ENCODE peak calls at places on chromosomes 5 and 9, in six cellular contexts. X, D, V, O, E and S are unnamed samples.

GRCh38 chr5:134511796-134512660 is 13.4 kb upstream of the JADE2 start:
- DNase-seq in V (no peak), X (no peak), O (peak), D (peak), E (no peak), S (no peak)

GRCh38 chr9:123725389-123725788 is 204.5 kb downstream of the DENND1A start:
- DNase-seq in D (no peak), X (no peak), E (no peak), V (no peak), O (no peak), S (no peak)

GRCh38 chr5:180649297-180650039 is at the start of gene FLT4:
- DNase-seq in E (no peak), D (no peak), O (no peak), X (no peak), V (no peak), S (no peak)

GRCh38 chr5:1538276-1538675 is 14.5 kb upstream of the LPCAT1 start:
- DNase-seq in V (no peak), D (no peak), O (no peak), X (no peak), E (no peak), S (no peak)

GRCh38 chr5:123098767-123099513 is 9.9 kb downstream of the PRDM6 start:
- DNase-seq in O (no peak), E (no peak), D (peak), X (no peak), V (no peak), S (no peak)

GRCh38 chr5:5420251-5420650 is 2.2 kb upstream of the ICE1 start:
- DNase-seq in X (no peak), O (no peak), V (no peak), D (no peak), E (no peak), S (no peak)

GRCh38 chr9:4237748-4238511 is 61.9 kb downstream of the GLIS3 start:
- DNase-seq in E (no peak), O (no peak), D (no peak), X (no peak), V (no peak), S (no peak)

GRCh38 chr9:91117474-91117891 is 244.2 kb downstream of the AUH start:
- DNase-seq in D (no peak), V (no peak), O (no peak), E (no peak), X (no peak), S (no peak)

GRCh38 chr5:14416709-14417108 is 164.9 kb upstream of the OTULINL start:
- DNase-seq in V (no peak), O (no peak), E (no peak), X (no peak), D (no peak), S (no peak)

GRCh38 chr5:166845044-166845443 is 1446.4 kb upstream of the WWC1 start:
- DNase-seq in D (peak), X (no peak), O (peak), V (no peak), E (no peak), S (no peak)

GRCh38 chr5:132498152-132498551 is 7.6 kb upstream of the IRF1 start:
- DNase-seq in D (peak), V (no peak), E (no peak), O (no peak), X (no peak), S (no peak)

GRCh38 chr5:141422742-141423291 is 2.0 kb downstream of the PCDHGA11 start:
- DNase-seq in X (no peak), D (no peak), E (no peak), O (no peak), V (no peak), S (no peak)

GRCh38 chr5:125372694-125373621 is 626.5 kb upstream of the ZNF608 start:
- DNase-seq in E (peak), V (no peak), O (no peak), X (peak), D (no peak), S (peak)

GRCh38 chr9:131980267-131980916 is 99.3 kb downstream of the MED27 start:
- DNase-seq in V (no peak), E (no peak), O (no peak), D (no peak), X (no peak), S (no peak)

GRCh38 chr9:38215465-38215864 is 146.4 kb upstream of the SHB start:
- DNase-seq in D (no peak), X (no peak), E (no peak), V (no peak), O (no peak), S (no peak)

GRCh38 chr5:167783145-167783817 is 508.2 kb upstream of the WWC1 start:
- DNase-seq in D (peak), X (no peak), E (no peak), O (no peak), V (no peak), S (no peak)

GRCh38 chr5:111779260-111780254 is 22.6 kb upstream of the NREP start:
- DNase-seq in E (no peak), V (no peak), O (no peak), X (peak), D (no peak), S (no peak)

GRCh38 chr9:136945333-136946227 is 537 bp downstream of the C8G start:
- DNase-seq in E (no peak), O (no peak), V (no peak), D (no peak), X (no peak), S (no peak)

GRCh38 chr5:10377081-10377480 is 23.6 kb downstream of the MARCHF6 start:
- DNase-seq in D (no peak), V (no peak), O (no peak), X (no peak), E (no peak), S (no peak)

GRCh38 chr9:127119319-127119709 is 3.1 kb downstream of the ANGPTL2 start:
- DNase-seq in V (no peak), O (no peak), X (no peak), D (no peak), E (no peak), S (no peak)